ENCODE peak calls at places on chromosomes 13 and 19, in four cellular contexts. O is MM.1S, K is ovary, J is IMR-90. U is an unnamed sample.

GRCh38 chr13:21365574-21365973 is 93.5 kb downstream of the ZDHHC20 start:
- DNase-seq in K (no peak), O (no peak), J (no peak), U (no peak)

GRCh38 chr19:50534478-50534877 is 20.8 kb upstream of the ASPDH start:
- DNase-seq in O (no peak), J (no peak), K (no peak), U (no peak)

GRCh38 chr19:35078807-35079206 is 36.8 kb upstream of the FXYD3 start:
- DNase-seq in K (no peak), O (no peak), J (no peak), U (no peak)

GRCh38 chr13:98252931-98253470 is 75.9 kb upstream of the RNF113B start:
- DNase-seq in K (no peak), J (peak), O (no peak), U (peak)

GRCh38 chr13:40490086-40490723 is 176.2 kb downstream of the FOXO1 start:
- DNase-seq in J (no peak), O (no peak), K (no peak), U (no peak)

GRCh38 chr13:22111961-22112360 is 441.1 kb downstream of the FGF9 start:
- DNase-seq in J (no peak), K (no peak), O (no peak), U (no peak)

GRCh38 chr19:5665781-5666513 is 14.4 kb downstream of the MICOS13 start:
- DNase-seq in K (no peak), J (peak), O (no peak), U (peak)

GRCh38 chr13:75417647-75418046 is 64.3 kb downstream of the TBC1D4 start:
- DNase-seq in J (no peak), O (no peak), K (no peak), U (no peak)

GRCh38 chr13:33543631-33544030 is 258.1 kb upstream of the STARD13 start:
- DNase-seq in O (peak), J (no peak), K (no peak), U (peak)

GRCh38 chr19:29378543-29379105 is 147.2 kb upstream of the VSTM2B start:
- DNase-seq in O (no peak), J (no peak), K (no peak), U (no peak)

GRCh38 chr19:19911150-19911549 is 10.4 kb downstream of the ZNF93 start:
- DNase-seq in O (no peak), J (peak), K (no peak), U (peak)

GRCh38 chr13:110236431-110236830 is 70.5 kb downstream of the COL4A1 start:
- DNase-seq in K (no peak), O (no peak), J (no peak), U (no peak)

GRCh38 chr19:55354698-55355212 is at the start of gene COX6B2:
- DNase-seq in J (no peak), O (no peak), K (no peak), U (no peak)

GRCh38 chr13:70080030-70080429 is 27.6 kb upstream of the ATXN8OS start:
- DNase-seq in K (no peak), O (no peak), J (no peak), U (no peak)

GRCh38 chr19:49114630-49115363 is 627 bp downstream of the LIN7B start:
- DNase-seq in K (peak), O (no peak), J (peak), U (peak)

GRCh38 chr13:111418101-111418500 is 97.7 kb downstream of the TEX29 start:
- DNase-seq in O (no peak), J (no peak), K (no peak), U (no peak)

GRCh38 chr19:2391118-2391725 is 31.2 kb downstream of the TMPRSS9 start:
- DNase-seq in K (peak), J (peak), O (peak), U (peak)

GRCh38 chr13:32647926-32648325 is 61.7 kb downstream of the PDS5B start:
- DNase-seq in J (no peak), O (no peak), K (no peak), U (no peak)

GRCh38 chr19:10478903-10479384 is 24.2 kb downstream of the KEAP1 start:
- DNase-seq in K (peak), O (no peak), J (peak), U (peak)

GRCh38 chr19:13382633-13382938 is 123.7 kb downstream of the CACNA1A start:
- DNase-seq in J (no peak), O (no peak), K (no peak), U (no peak)

GRCh38 chr19:38228491-38229439 is 4.7 kb upstream of the DPF1 start:
- DNase-seq in O (no peak), J (no peak), K (no peak), U (no peak)
- H3K4me3 ChIP-seq in O (peak), J (peak), K (no peak), U (peak)

GRCh38 chr19:40425450-40426287 is at the start of gene SERTAD1:
- DNase-seq in K (peak), O (peak), J (peak), U (peak)

GRCh38 chr19:40422428-40423226 is 3.2 kb downstream of the SERTAD1 start:
- DNase-seq in O (no peak), K (no peak), J (no peak), U (no peak)

GRCh38 chr19:40423938-40424337 is 1.9 kb downstream of the SERTAD1 start:
- DNase-seq in O (no peak), K (no peak), J (no peak), U (no peak)

GRCh38 chr19:40423227-40423566 is 2.6 kb downstream of the SERTAD1 start:
- DNase-seq in K (no peak), J (no peak), O (no peak), U (no peak)

DNA sequence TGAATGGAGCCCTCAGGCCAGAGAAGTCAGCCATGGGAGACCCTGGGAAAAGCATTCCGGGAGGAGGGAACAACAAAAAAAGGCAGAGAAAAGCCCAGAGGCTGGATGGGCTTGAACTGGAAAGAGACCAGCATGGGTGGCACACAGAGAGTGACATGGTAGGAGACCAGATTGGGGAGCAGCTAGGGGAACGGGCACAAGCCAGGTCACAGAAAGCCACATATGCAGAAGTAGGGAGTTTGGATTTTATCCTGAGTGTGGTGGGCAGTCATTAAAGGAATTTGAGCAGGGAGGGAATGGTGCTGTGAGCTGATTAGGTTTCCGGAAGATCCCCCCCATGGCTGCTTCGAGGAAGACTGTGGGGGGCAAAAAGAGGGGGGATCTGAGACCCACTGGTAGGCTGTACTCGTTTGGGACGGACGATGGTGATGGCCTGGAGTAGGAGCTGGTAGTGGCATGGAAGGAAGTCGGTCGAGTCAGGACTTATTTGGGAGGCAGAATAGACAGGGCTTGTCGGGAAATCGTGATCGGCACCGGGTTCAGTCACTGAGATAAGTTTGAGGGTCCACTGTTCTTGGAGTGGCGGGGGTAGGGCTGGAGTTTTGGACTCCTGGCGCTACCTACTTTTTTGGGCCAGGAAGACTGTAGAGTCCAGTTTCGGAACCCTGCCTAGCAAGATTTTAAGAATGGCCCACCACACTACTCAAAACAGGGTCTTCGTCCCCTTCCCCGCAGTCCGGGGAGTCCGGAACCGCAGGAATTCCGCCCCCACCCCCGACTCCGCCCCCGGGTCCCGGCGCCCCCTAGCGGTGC is 949 bp downstream of the SERTAD1 start:
- DNase-seq in O (no peak), J (peak), K (peak), U (peak)
- TF ChIP-seq CTCF in O (no peak), J (no peak), K (peak), U (no peak)

GRCh38 chr19:4543444-4543843 is 3.6 kb upstream of the LRG1 start:
- DNase-seq in K (no peak), J (no peak), O (no peak), U (no peak)
- H3K4me3 ChIP-seq in K (no peak), J (no peak), O (no peak), U (no peak)

DNA sequence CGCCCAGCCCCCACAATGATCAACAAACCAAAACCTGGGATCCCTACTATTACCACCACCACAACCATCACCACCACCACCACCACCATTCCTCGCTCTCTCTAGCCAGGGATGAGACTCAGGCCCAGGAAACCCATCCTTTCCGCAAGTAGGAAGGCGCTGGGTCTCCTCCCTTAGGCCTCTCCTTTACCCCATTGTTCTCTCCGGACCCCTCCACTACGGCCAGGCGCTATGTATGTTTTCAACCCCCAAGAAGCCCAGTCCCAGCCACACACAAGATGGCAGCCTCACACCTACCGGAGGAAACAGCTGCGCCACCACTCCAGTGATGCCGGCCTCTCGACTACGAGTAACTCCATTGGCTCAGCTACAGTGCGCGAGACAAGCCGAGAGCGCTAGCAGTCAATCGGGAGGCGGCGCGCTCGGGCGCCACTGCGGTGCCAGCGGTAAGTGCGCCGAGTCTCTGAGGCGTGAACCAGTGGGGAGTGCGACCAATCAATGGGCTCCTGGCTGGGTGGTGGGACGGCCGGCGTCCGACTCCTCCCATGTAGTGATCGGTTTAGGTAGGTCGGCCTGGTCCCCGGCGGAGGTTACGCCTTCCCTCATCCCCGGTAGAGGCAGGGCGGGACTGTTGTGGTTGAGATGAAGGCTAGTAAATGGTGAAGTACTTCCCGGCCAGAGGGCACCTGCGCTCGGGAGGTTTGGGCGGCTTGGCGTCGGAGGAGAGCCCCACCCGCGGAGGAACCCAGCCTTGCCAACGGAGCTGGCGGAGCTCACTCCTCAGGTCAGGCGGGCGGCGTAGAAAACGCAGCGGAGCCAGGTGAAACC is at the start of the genes CAB39L and SETDB2:
- DNase-seq in K (peak), O (peak), J (peak), U (peak)
- TF ChIP-seq CTCF in K (peak), O (no peak), J (peak), U (peak)

GRCh38 chr19:27993619-27994018 is 1219.3 kb downstream of the UQCRFS1 start:
- DNase-seq in K (no peak), O (no peak), J (no peak), U (no peak)

DNA sequence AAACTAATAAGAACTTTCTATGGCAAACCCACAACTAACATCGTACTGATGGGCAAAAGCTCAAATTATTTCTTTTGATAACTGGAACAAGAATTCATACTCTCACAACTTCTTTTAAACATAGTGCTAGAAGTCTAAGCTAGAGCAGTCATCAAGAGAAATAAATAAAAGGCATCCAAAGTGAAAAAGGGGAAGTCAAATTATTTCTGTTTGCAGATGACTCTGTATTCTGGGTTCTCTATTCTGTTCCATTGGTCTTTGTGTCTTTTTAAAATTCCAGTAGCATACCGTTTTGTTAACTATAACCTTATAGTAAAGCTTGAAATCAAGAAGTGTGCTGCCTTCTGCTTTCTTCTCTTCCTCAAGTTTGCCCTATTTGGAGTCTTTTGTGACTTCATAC is 1215.9 kb downstream of the UQCRFS1 start:
- DNase-seq in O (no peak), K (no peak), J (no peak), U (no peak)
- H3K4me3 ChIP-seq in O (no peak), K (no peak), J (no peak), U (no peak)

GRCh38 chr13:45702088-45702487 is at the start of gene CBY2:
- DNase-seq in K (no peak), J (no peak), O (peak), U (no peak)
- TF ChIP-seq CTCF in K (no peak), J (no peak), O (no peak), U (no peak)

U was measured in fibroblast of pulmonary artery.